ENCODE peak calls at places on chromosomes 12 and 14, in six cellular contexts. J is HepG2; W is NT2/D1; H is HCT116; D is CD4-positive, CD25-positive, alpha-beta regulatory T cell; P is Karpas-422. U is an unnamed sample.

GRCh38 chr12:108629824-108630476 is 3.7 kb downstream of the SELPLG start:
- DNase-seq in H (no peak), D (peak; percentile 65), J (peak; percentile 21), W (no peak), P (no peak), U (peak; percentile 55)

GRCh38 chr12:31017535-31017934 is 56.1 kb upstream of the DDX11 start:
- DNase-seq in J (no peak), P (no peak), D (no peak), H (no peak), W (no peak), U (no peak)

GRCh38 chr14:75283884-75284563 is 5.4 kb downstream of the FOS start:
- DNase-seq in W (no peak), D (no peak), H (no peak), J (peak; percentile 44), P (no peak), U (no peak)

GRCh38 chr14:49977126-49977841 is 84.4 kb downstream of the ARF6 start:
- DNase-seq in P (peak; percentile 85), D (peak; percentile 67), W (no peak), H (no peak), J (no peak), U (no peak)

GRCh38 chr14:32865827-32866376 is 72.8 kb upstream of the NPAS3 start:
- DNase-seq in H (no peak), J (no peak), W (no peak), D (no peak), P (peak; percentile 9), U (peak; percentile 27)

GRCh38 chr12:108967869-108968540 is 52.9 kb downstream of the SVOP start:
- DNase-seq in H (peak; percentile 40), J (peak; percentile 65), D (no peak), P (peak; percentile 67), W (no peak), U (no peak)

GRCh38 chr12:54616933-54617535 is 17.7 kb downstream of the LACRT start:
- DNase-seq in J (no peak), D (no peak), P (no peak), H (no peak), W (no peak), U (no peak)

GRCh38 chr14:80164991-80165390 is 46.3 kb downstream of the DIO2 start:
- DNase-seq in W (no peak), H (no peak), J (no peak), P (no peak), D (no peak), U (no peak)

GRCh38 chr14:71703477-71703876 is 228.8 kb upstream of the RGS6 start:
- DNase-seq in J (no peak), P (no peak), W (no peak), H (no peak), D (no peak), U (no peak)

GRCh38 chr14:23364164-23364571 is 804 bp downstream of the EFS start:
- DNase-seq in P (no peak), D (no peak), W (no peak), H (no peak), J (no peak), U (no peak)
- H3K4me3 ChIP-seq in P (no peak overlapping the region), D (no peak overlapping the region), W (peak overlapping the region; percentile 86), H (no peak overlapping the region), J (no peak overlapping the region), U (no peak overlapping the region)

GRCh38 chr12:7917392-7918267 is 18.4 kb downstream of the SLC2A3 start:
- DNase-seq in J (no peak), P (no peak), W (no peak), D (no peak), H (no peak), U (no peak)

GRCh38 chr12:7916936-7917335 is 19.1 kb downstream of the SLC2A3 start:
- DNase-seq in D (peak; percentile 11), H (no peak), J (no peak), P (no peak), W (no peak), U (no peak)

DNA sequence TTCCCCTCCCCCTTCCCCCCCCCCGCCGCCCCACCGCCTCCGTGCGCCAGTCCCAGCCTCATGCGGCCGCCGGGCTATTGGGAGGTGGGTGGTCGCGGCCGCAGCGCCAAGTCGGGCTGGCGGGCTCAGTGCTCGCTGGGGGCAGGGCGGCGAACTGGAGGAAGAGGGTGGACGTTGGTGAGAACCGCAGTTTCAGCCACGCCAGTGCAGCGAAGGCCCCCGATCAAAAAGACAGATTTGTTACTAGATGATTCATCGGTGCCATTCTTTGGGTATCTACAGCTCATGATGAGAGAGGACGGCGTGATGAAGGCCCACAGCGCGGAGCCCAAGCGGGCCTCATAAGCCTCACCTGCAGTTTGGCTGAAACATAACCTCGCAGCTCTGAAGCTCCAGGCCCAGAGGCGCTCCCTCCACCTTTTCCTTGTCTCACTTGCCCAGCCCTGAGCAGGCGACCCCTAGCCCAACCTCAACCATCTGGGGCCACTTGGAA is 20.0 kb downstream of the SLC2A3 start:
- DNase-seq in W (no peak), P (no peak), D (peak; percentile 15), J (no peak), H (no peak), U (no peak)
- H3K4me3 ChIP-seq in W (no peak overlapping the region), P (no peak overlapping the region), D (no peak overlapping the region), J (no peak overlapping the region), H (no peak overlapping the region), U (no peak overlapping the region)

GRCh38 chr12:46522141-46522540 is 149.6 kb upstream of the SLC38A2 start:
- DNase-seq in H (no peak), W (no peak), P (no peak), D (no peak), J (no peak), U (no peak)
- H3K4me3 ChIP-seq in H (no peak overlapping the region), W (no peak overlapping the region), P (no peak overlapping the region), D (no peak overlapping the region), J (no peak overlapping the region), U (no peak overlapping the region)

DNA sequence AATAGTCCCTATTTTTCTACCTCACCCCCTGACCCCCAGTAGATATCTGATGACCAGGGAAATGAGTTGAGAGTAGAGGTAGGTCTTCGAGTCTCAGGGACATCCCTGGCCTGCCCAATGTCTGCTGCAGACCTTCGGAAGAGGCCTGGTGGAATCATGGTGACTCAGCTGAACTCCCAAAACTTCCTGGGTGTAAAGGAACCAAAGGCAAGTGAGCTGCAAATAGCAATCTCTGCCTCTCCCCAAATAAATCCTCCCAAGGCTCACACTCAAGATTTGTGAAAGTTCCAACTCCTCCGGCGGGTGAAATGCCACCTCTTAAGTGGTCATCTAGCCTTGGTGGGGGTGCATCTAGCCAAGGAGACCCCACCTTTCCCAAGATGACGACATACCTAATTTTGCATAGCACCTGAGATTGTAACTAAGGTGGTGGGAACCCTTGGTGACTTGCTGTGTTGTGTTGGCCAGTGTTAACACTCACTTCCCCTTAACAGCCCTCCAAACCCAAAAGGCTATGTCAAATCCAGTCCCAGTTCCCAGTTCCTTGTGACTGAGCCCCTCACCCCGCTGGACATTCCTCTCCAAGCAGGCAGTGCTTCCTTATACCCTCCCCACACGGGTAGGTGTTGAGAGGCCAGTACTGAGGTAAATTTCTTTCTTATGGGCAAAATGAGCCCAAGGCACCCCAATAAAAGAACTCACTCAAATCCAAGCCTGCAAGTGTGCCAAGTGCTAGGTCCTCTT is 6.2 kb downstream of the ZFP36L1 start:
- DNase-seq in H (no peak), J (no peak), W (no peak), P (peak; percentile 56), D (no peak), U (no peak)
- H3K4me3 ChIP-seq in H (no peak overlapping the region), J (no peak overlapping the region), W (no peak overlapping the region), P (no peak overlapping the region), D (peak overlapping the region; percentile 99), U (no peak overlapping the region)

GRCh38 chr14:104573930-104574329 is 5.6 kb upstream of the C14orf180 start:
- DNase-seq in D (no peak), H (no peak), P (no peak), W (no peak), J (no peak), U (no peak)
- H3K4me3 ChIP-seq in D (no peak overlapping the region), H (no peak overlapping the region), P (no peak overlapping the region), W (no peak overlapping the region), J (no peak overlapping the region), U (no peak overlapping the region)

GRCh38 chr12:52005903-52006703 is 643 bp upstream of the TAMALIN start:
- DNase-seq in W (no peak), P (peak; percentile 73), H (no peak), J (no peak), D (no peak), U (no peak)

GRCh38 chr12:52006726-52007157 is at the start of gene TAMALIN:
- DNase-seq in D (peak; percentile 80), J (no peak), W (no peak), H (no peak), P (no peak), U (peak; percentile 69)

GRCh38 chr12:52007158-52007921 is 594 bp downstream of the TAMALIN start:
- DNase-seq in D (peak; percentile 61), H (no peak), J (no peak), P (no peak), W (no peak), U (peak; percentile 75)

GRCh38 chr12:52009081-52009751 is 2.5 kb downstream of the TAMALIN start:
- DNase-seq in D (no peak), W (no peak), P (no peak), H (no peak), J (no peak), U (no peak)

DNA sequence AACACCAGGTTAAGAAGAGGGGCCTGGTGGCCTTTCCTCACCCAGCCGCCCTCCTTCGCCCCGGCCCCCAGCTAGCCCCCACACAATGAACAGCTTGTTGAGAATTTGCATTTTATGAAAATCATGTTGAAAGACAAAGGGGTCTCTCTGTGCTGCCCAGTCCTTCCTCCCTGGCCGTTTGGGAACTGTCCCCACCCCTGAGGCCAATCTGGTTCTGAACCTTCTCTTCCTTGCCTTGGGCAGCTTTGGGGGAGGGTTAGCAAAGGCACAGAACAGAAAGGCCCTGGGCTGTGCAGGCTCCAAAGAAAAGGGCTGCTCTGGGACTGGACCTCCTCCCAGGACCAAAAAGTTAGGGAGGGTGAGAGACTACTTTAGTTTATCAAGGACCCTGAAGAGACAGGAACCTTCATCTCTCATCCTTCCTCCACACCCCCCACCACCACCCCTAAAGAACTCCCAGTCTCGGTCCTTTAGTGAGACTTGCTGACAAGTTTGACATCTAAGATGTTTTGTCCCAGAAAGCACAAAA is 1.3 kb downstream of the TAMALIN start:
- DNase-seq in P (no peak), J (no peak), H (no peak), D (no peak), W (no peak), U (peak; percentile 25)
- H3K4me3 ChIP-seq in P (no peak overlapping the region), J (no peak overlapping the region), H (no peak overlapping the region), D (peak overlapping the region; percentile 18), W (peak overlapping the region; percentile 86), U (peak overlapping the region; percentile 69)

GRCh38 chr14:103273145-103273846 is 60.7 kb upstream of the EIF5 start:
- DNase-seq in J (no peak), H (no peak), W (no peak), D (no peak), P (no peak), U (no peak)
- H3K4me3 ChIP-seq in J (no peak overlapping the region), H (no peak overlapping the region), W (no peak overlapping the region), D (no peak overlapping the region), P (no peak overlapping the region), U (peak overlapping the region; percentile 32)